ENCODE peak calls at places on chromosome 11, in eight cellular contexts. S is fibroblast of pulmonary artery; A is GM23248; K is sigmoid colon; N is nucleus accumbens; P is myocyte; G is activated CD4-positive, CD25-positive, alpha-beta regulatory T cell; E is HTR-8/SVneo. I is an unnamed sample.

GRCh38 chr11:74025467-74026166 is 16.7 kb upstream of the UCP3 start:
- DNase-seq in S (peak; percentile 19), A (peak; percentile 75), K (no peak), N (no peak), P (no peak), G (no peak), E (no peak), I (no peak)

GRCh38 chr11:103798029-103798428 is 238.4 kb upstream of the DDI1 start:
- DNase-seq in S (peak; percentile 93), A (peak; percentile 80), K (no peak), N (no peak), P (peak; percentile 54), G (no peak), E (no peak), I (no peak)

GRCh38 chr11:133896642-133897330 is 51.5 kb upstream of the SPATA19 start:
- DNase-seq in S (no peak), A (no peak), K (peak; percentile 32), N (no peak), P (no peak), G (no peak), E (no peak), I (no peak)

GRCh38 chr11:110518809-110519514 is 89.2 kb downstream of the FDX1 start:
- DNase-seq in S (peak; percentile 16), A (peak; percentile 66), K (no peak), N (no peak), P (peak; percentile 12), G (no peak), E (no peak), I (no peak)

GRCh38 chr11:72829178-72829577 is 15.0 kb downstream of the ATG16L2 start:
- DNase-seq in S (no peak), A (no peak), K (no peak), N (no peak), P (no peak), G (no peak), E (no peak), I (no peak)

GRCh38 chr11:75233688-75234295 is 6.8 kb upstream of the TPBGL start:
- DNase-seq in S (peak; percentile 81), A (peak; percentile 64), K (no peak), N (no peak), P (peak; percentile 86), G (no peak), E (peak; percentile 56), I (no peak)

GRCh38 chr11:64118871-64119495 is 46.9 kb downstream of the MACROD1 start:
- DNase-seq in S (no peak), A (no peak), K (no peak), N (no peak), P (no peak), G (no peak), E (no peak), I (no peak)

GRCh38 chr11:24738972-24739371 is 242.1 kb downstream of the LUZP2 start:
- DNase-seq in S (no peak), A (no peak), K (no peak), N (no peak), P (no peak), G (no peak), E (no peak), I (no peak)

GRCh38 chr11:843818-844692 is 1.4 kb downstream of the TSPAN4 start:
- DNase-seq in S (peak; percentile 98), A (peak; percentile 98), K (peak; percentile 97), N (no peak), P (peak; percentile 91), G (no peak), E (peak; percentile 92), I (no peak)

GRCh38 chr11:6405039-6405667 is 13.7 kb downstream of the APBB1 start:
- DNase-seq in S (peak; percentile 18), A (no peak), K (no peak), N (peak; percentile 83), P (no peak), G (no peak), E (no peak), I (no peak)

GRCh38 chr11:107683807-107684206 is 28.0 kb downstream of the SLN start:
- DNase-seq in S (peak; percentile 17), A (peak; percentile 32), K (no peak), N (no peak), P (no peak), G (no peak), E (no peak), I (no peak)

GRCh38 chr11:120545813-120546212 is 34.3 kb downstream of the GRIK4 start:
- DNase-seq in S (no peak), A (no peak), K (no peak), N (no peak), P (no peak), G (no peak), E (no peak), I (no peak)

GRCh38 chr11:100849009-100849913 is 162.2 kb downstream of the ARHGAP42 start:
- DNase-seq in S (peak; percentile 80), A (peak; percentile 87), K (no peak), N (no peak), P (peak; percentile 41), G (no peak), E (no peak), I (no peak)